ENCODE peak calls at places on chromosomes 12 and 14, in five cellular contexts. G is AG09309, A is left ventricle myocardium inferior, W is AG04449, T is HFFc6. P is an unnamed sample.

GRCh38 chr12:128661216-128661550 is 162.6 kb downstream of the SLC15A4 start:
- DNase-seq in G (no peak), A (no peak), W (no peak), T (no peak), P (no peak)

GRCh38 chr12:81468206-81468605 is 290.9 kb downstream of the PPFIA2 start:
- DNase-seq in G (peak; percentile 1), A (no peak), W (no peak), T (no peak), P (no peak)

GRCh38 chr12:102990419-102990818 is 32.9 kb downstream of the ASCL1 start:
- DNase-seq in G (no peak), A (no peak), W (no peak), T (no peak), P (no peak)

GRCh38 chr14:95291859-95292542 is 27.7 kb downstream of the CLMN start:
- DNase-seq in G (no peak), A (peak; percentile 82), W (no peak), T (no peak), P (no peak)

GRCh38 chr14:38867561-38868150 is 235.4 kb downstream of the SEC23A start:
- DNase-seq in G (peak; percentile 63), A (peak; percentile 41), W (peak; percentile 47), T (peak; percentile 70), P (peak; percentile 39)

GRCh38 chr12:12449533-12450025 is 92.7 kb downstream of the BORCS5 start:
- DNase-seq in G (no peak), A (no peak), W (no peak), T (no peak), P (no peak)

GRCh38 chr14:75381642-75382041 is 46.2 kb upstream of the JDP2 start:
- DNase-seq in G (no peak), A (no peak), W (no peak), T (no peak), P (no peak)

GRCh38 chr14:68786491-68787234 is 6.2 kb downstream of the ZFP36L1 start:
- DNase-seq in G (no peak), A (no peak), W (no peak), T (peak; percentile 65), P (no peak)

GRCh38 chr14:50038398-50039119 is 77.8 kb downstream of the VCPKMT start:
- DNase-seq in G (peak; percentile 97), A (no peak), W (peak; percentile 95), T (peak; percentile 99), P (peak; percentile 76)

GRCh38 chr14:102835959-102836358 is 58.7 kb downstream of the TRAF3 start:
- DNase-seq in G (no peak), A (no peak), W (no peak), T (no peak), P (no peak)

GRCh38 chr14:56953884-56954283 is 143.6 kb upstream of the OTX2 start:
- DNase-seq in G (no peak), A (no peak), W (no peak), T (no peak), P (no peak)

GRCh38 chr12:4849024-4849594 is 60.6 kb upstream of the KCNA1 start:
- DNase-seq in G (no peak), A (no peak), W (no peak), T (peak; percentile 25), P (peak; percentile 48)

GRCh38 chr12:14410841-14411569 is 45.5 kb downstream of the ATF7IP start:
- DNase-seq in G (no peak), A (no peak), W (no peak), T (peak; percentile 23), P (no peak)

GRCh38 chr12:2244013-2244861 is 191.4 kb downstream of the CACNA1C start:
- DNase-seq in G (peak; percentile 89), A (no peak), W (peak; percentile 90), T (peak; percentile 86), P (no peak)

GRCh38 chr14:94110552-94111181 is at the start of gene IFI27:
- DNase-seq in G (no peak), A (peak; percentile 41), W (no peak), T (no peak), P (no peak)

GRCh38 chr14:104640681-104641080 is 36.1 kb upstream of the TMEM179 start:
- DNase-seq in G (no peak), A (no peak), W (no peak), T (no peak), P (no peak)

GRCh38 chr12:26122681-26123481 is 2.0 kb downstream of the BHLHE41 start:
- DNase-seq in G (no peak), A (peak; percentile 63), W (no peak), T (peak; percentile 68), P (peak; percentile 71)

GRCh38 chr12:103705927-103706326 is 118.9 kb downstream of the STAB2 start:
- DNase-seq in G (no peak), A (no peak), W (no peak), T (no peak), P (no peak)

GRCh38 chr12:77357654-77358053 is 292.3 kb upstream of the E2F7 start:
- DNase-seq in G (no peak), A (no peak), W (no peak), T (no peak), P (no peak)

GRCh38 chr14:105761842-105762241 is 235.5 kb downstream of the TMEM121 start:
- DNase-seq in G (no peak), A (no peak), W (no peak), T (no peak), P (no peak)

GRCh38 chr14:73612339-73613045 is at the start of gene ACOT6:
- DNase-seq in G (peak; percentile 17), A (peak; percentile 69), W (no peak), T (peak; percentile 26), P (peak; percentile 86)

GRCh38 chr12:67410667-67411067 is 141.5 kb downstream of the CAND1 start:
- DNase-seq in G (no peak), A (no peak), W (no peak), T (no peak), P (no peak)

GRCh38 chr12:30756074-30756473 is 1.3 kb upstream of the CAPRIN2 start:
- DNase-seq in G (no peak), A (no peak), W (no peak), T (no peak), P (no peak)

GRCh38 chr12:52264435-52264825 is 10.0 kb upstream of the KRT86 start:
- DNase-seq in G (no peak), A (no peak), W (no peak), T (no peak), P (no peak)

GRCh38 chr14:83909507-83909906 is 1620.4 kb upstream of the FLRT2 start:
- DNase-seq in G (no peak), A (no peak), W (no peak), T (no peak), P (no peak)

GRCh38 chr12:27257104-27257848 is 13.2 kb downstream of the STK38L start:
- DNase-seq in G (no peak), A (no peak), W (no peak), T (peak; percentile 12), P (no peak)

GRCh38 chr14:36194645-36195044 is 18.1 kb upstream of the PTCSC3 start:
- DNase-seq in G (no peak), A (no peak), W (no peak), T (no peak), P (no peak)

GRCh38 chr12:19683178-19683927 is 244.1 kb downstream of the AEBP2 start:
- DNase-seq in G (peak; percentile 49), A (no peak), W (peak; percentile 28), T (peak; percentile 58), P (no peak)

GRCh38 chr12:1908758-1909157 is 9.7 kb downstream of the CACNA2D4 start:
- DNase-seq in G (no peak), A (no peak), W (no peak), T (no peak), P (no peak)

GRCh38 chr12:108369736-108370396 is 30.8 kb upstream of the CMKLR1 start:
- DNase-seq in G (no peak), A (no peak), W (no peak), T (no peak), P (no peak)

GRCh38 chr12:108375986-108376663 is 37.0 kb upstream of the CMKLR1 start:
- DNase-seq in G (peak; percentile 25), A (no peak), W (no peak), T (no peak), P (no peak)

GRCh38 chr12:108371801-108372344 is 32.8 kb upstream of the CMKLR1 start:
- DNase-seq in G (peak; percentile 94), A (no peak), W (peak; percentile 23), T (no peak), P (no peak)

GRCh38 chr12:108374596-108375320 is 35.6 kb upstream of the CMKLR1 start:
- DNase-seq in G (no peak), A (no peak), W (no peak), T (no peak), P (no peak)

GRCh38 chr12:108373111-108373510 is 34.0 kb upstream of the CMKLR1 start:
- DNase-seq in G (no peak), A (no peak), W (no peak), T (no peak), P (no peak)
- TF ChIP-seq CTCF in G (peak; percentile 38), A (no peak), W (no peak), T (peak; percentile 30), P (no peak)

GRCh38 chr12:79945455-79945854 is 10.6 kb upstream of the PPP1R12A start:
- DNase-seq in G (no peak), A (no peak), W (no peak), T (no peak), P (no peak)

GRCh38 chr12:79954037-79954436 is 19.1 kb upstream of the PPP1R12A start:
- DNase-seq in G (no peak), A (no peak), W (no peak), T (no peak), P (no peak)

GRCh38 chr12:79944565-79944964 is 9.7 kb upstream of the PPP1R12A start:
- DNase-seq in G (no peak), A (no peak), W (no peak), T (no peak), P (no peak)

DNA sequence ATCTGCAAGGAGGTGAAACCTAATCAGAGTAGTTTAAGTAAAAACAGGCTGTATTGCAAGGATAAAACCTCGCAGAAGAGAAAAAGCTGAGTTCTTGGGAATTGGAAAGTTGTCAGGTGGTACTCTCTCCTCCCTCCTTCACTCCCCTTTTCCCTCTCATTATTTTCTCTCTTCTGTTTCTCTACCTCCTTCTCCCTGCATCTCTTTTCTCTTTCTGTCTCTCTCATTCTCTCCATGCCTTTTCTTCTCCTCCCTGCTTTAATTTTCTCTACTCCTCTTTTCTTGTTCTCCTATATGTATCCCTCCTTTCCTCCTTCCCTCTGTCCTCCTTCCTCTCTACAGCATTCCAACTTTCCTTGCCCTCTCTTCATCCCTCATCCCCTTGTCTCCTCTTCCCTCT is 14.2 kb upstream of the PPP1R12A start:
- DNase-seq in G (no peak), A (no peak), W (no peak), T (no peak), P (no peak)
- TF ChIP-seq CTCF in G (no peak), A (no peak), W (no peak), T (no peak), P (no peak)

GRCh38 chr12:132200800-132201199 is 56.5 kb downstream of the NOC4L start:
- DNase-seq in G (no peak), A (no peak), W (no peak), T (no peak), P (no peak)
- TF ChIP-seq CTCF in G (no peak), A (no peak), W (no peak), T (no peak), P (no peak)

GRCh38 chr14:89465894-89466293 is 48.9 kb upstream of the FOXN3 start:
- DNase-seq in G (no peak), A (no peak), W (no peak), T (no peak), P (no peak)

GRCh38 chr14:89466460-89466859 is 49.4 kb upstream of the FOXN3 start:
- DNase-seq in G (no peak), A (no peak), W (no peak), T (no peak), P (peak; percentile 18)

GRCh38 chr14:89469210-89470198 is 52.5 kb upstream of the FOXN3 start:
- DNase-seq in G (no peak), A (no peak), W (no peak), T (no peak), P (no peak)

GRCh38 chr14:89466939-89467338 is 49.9 kb upstream of the FOXN3 start:
- DNase-seq in G (no peak), A (peak; percentile 34), W (no peak), T (no peak), P (no peak)
- TF ChIP-seq CTCF in G (no peak), A (no peak), W (no peak), T (no peak), P (no peak)